ENCODE peak calls at places on chromosome 4, in eight cellular contexts. O is stimulated activated CD4-positive, alpha-beta T cell treated with anti-CD3 and anti-CD28 coated beads, Interleukin-2, amount 100 ng/mL, for 24 hours; J is effector CD4-positive, alpha-beta T cell; P is esophagus squamous epithelium; I is activated T-cell treated with anti-CD3 and anti-CD28 coated beads for 48 hours; T is posterior cingulate gyrus; B is amniotic epithelial cell; H is left kidney. A is an unnamed sample.

GRCh38 chr4:1417522-1418390 is 11.5 kb upstream of the NKX1-1 start:
- DNase-seq in O (no peak), J (no peak), H (no peak), T (no peak), P (no peak), B (no peak), I (no peak), A (no peak)

GRCh38 chr4:680931-681645 is 6.7 kb downstream of the MYL5 start:
- DNase-seq in I (peak; percentile 45), T (no peak), P (no peak), O (peak; percentile 56), J (no peak), B (no peak), H (peak; percentile 81), A (no peak)

GRCh38 chr4:163738521-163738920 is 244.0 kb downstream of the TMA16 start:
- DNase-seq in J (no peak), T (no peak), P (no peak), B (no peak), H (no peak), O (no peak), I (no peak), A (no peak)

GRCh38 chr4:3476936-3477749 is 14.0 kb downstream of the DOK7 start:
- DNase-seq in T (no peak), B (no peak), P (no peak), J (no peak), O (no peak), H (no peak), I (no peak), A (no peak)

GRCh38 chr4:4985844-4986243 is 33.4 kb downstream of the CYTL1 start:
- DNase-seq in I (no peak), P (no peak), O (no peak), T (no peak), B (no peak), H (no peak), J (no peak), A (no peak)

GRCh38 chr4:114378306-114378903 is 220.2 kb upstream of the UGT8 start:
- DNase-seq in B (no peak), P (no peak), J (no peak), H (peak; percentile 25), T (no peak), O (no peak), I (no peak), A (no peak)

GRCh38 chr4:6468376-6468775 is 4.0 kb downstream of the PPP2R2C start:
- DNase-seq in J (no peak), B (no peak), I (no peak), T (no peak), P (no peak), O (no peak), H (no peak), A (no peak)

GRCh38 chr4:133618963-133619362 is 469.9 kb downstream of the PCDH10 start:
- DNase-seq in I (no peak), H (no peak), T (no peak), P (no peak), B (no peak), O (no peak), J (no peak), A (no peak)

GRCh38 chr4:44149242-44149641 is 299.4 kb downstream of the KCTD8 start:
- DNase-seq in O (no peak), H (no peak), B (no peak), J (no peak), I (no peak), T (no peak), P (no peak), A (no peak)

GRCh38 chr4:110615366-110616161 is 7.3 kb downstream of the PITX2 start:
- DNase-seq in H (peak; percentile 57), P (no peak), O (no peak), I (no peak), T (no peak), B (peak; percentile 54), J (no peak), A (no peak)

GRCh38 chr4:102778720-102779119 is 18.0 kb upstream of the MANBA start:
- DNase-seq in T (no peak), J (no peak), B (no peak), O (no peak), H (peak; percentile 48), P (no peak), I (no peak), A (no peak)

GRCh38 chr4:183129675-183130074 is 30.6 kb downstream of the WWC2 start:
- DNase-seq in T (no peak), P (no peak), I (no peak), J (no peak), O (no peak), H (no peak), B (no peak), A (no peak)

GRCh38 chr4:100312615-100313355 is 122.5 kb upstream of the DDIT4L start:
- DNase-seq in B (no peak), J (no peak), P (no peak), H (no peak), O (no peak), I (no peak), T (no peak), A (no peak)

GRCh38 chr4:176034498-176034897 is 31.1 kb upstream of the WDR17 start:
- DNase-seq in J (no peak), T (no peak), H (peak; percentile 52), I (no peak), O (no peak), P (no peak), B (peak; percentile 61), A (no peak)

GRCh38 chr4:47746122-47746521 is 91.7 kb downstream of the CORIN start:
- DNase-seq in B (peak; percentile 4), H (no peak), I (no peak), T (no peak), P (no peak), J (no peak), O (no peak), A (no peak)

GRCh38 chr4:114615435-114615834 is 16.8 kb downstream of the UGT8 start:
- DNase-seq in P (no peak), H (peak; percentile 75), I (no peak), T (no peak), B (no peak), J (no peak), O (no peak), A (no peak)

GRCh38 chr4:184959786-184960185 is 58.5 kb upstream of the HELT start:
- DNase-seq in J (no peak), H (no peak), B (no peak), O (no peak), T (no peak), P (no peak), I (no peak), A (no peak)

GRCh38 chr4:106136777-106137331 is 179.2 kb downstream of the TBCK start:
- DNase-seq in O (no peak), T (no peak), P (no peak), H (no peak), B (no peak), J (no peak), I (no peak), A (no peak)

GRCh38 chr4:148354186-148354585 is 88.0 kb downstream of the NR3C2 start:
- DNase-seq in J (no peak), P (no peak), B (no peak), I (no peak), O (no peak), H (no peak), T (no peak), A (no peak)

GRCh38 chr4:87896020-87896621 is 63.4 kb downstream of the MEPE start:
- DNase-seq in T (no peak), J (no peak), I (peak; percentile 7), P (no peak), O (no peak), H (peak; percentile 52), B (peak; percentile 75), A (no peak)

GRCh38 chr4:7295917-7296660 is 103.8 kb downstream of the SORCS2 start:
- DNase-seq in H (no peak), O (no peak), J (no peak), P (no peak), B (peak; percentile 12), T (peak; percentile 73), I (peak; percentile 2), A (no peak)

GRCh38 chr4:148800943-148801342 is 358.7 kb upstream of the NR3C2 start:
- DNase-seq in J (no peak), O (no peak), T (no peak), I (no peak), P (no peak), B (no peak), H (no peak), A (no peak)

GRCh38 chr4:92344216-92344615 is 40.5 kb downstream of the GRID2 start:
- DNase-seq in O (no peak), J (no peak), B (no peak), I (no peak), T (no peak), P (no peak), H (no peak), A (no peak)

GRCh38 chr4:147760176-147760575 is 28.3 kb downstream of the ARHGAP10 start:
- DNase-seq in I (no peak), P (no peak), J (no peak), H (no peak), T (no peak), B (no peak), O (no peak), A (no peak)

GRCh38 chr4:12724520-12724919 is 759.6 kb downstream of the RAB28 start:
- DNase-seq in B (no peak), O (no peak), J (no peak), H (peak; percentile 26), T (no peak), P (no peak), I (no peak), A (no peak)

GRCh38 chr4:7957113-7957656 is 17.5 kb upstream of the AFAP1 start:
- DNase-seq in O (no peak), J (no peak), P (no peak), T (no peak), H (no peak), B (no peak), I (no peak), A (no peak)

GRCh38 chr4:2817701-2818350 is 24.9 kb downstream of the SH3BP2 start:
- DNase-seq in B (no peak), I (no peak), H (peak; percentile 85), O (no peak), P (no peak), J (no peak), T (no peak), A (no peak)

GRCh38 chr4:182917182-182918043 is at the start of gene DCTD:
- DNase-seq in B (peak; percentile 56), T (peak; percentile 62), J (peak; percentile 62), I (peak; percentile 79), H (peak; percentile 89), O (peak; percentile 80), P (peak; percentile 26), A (peak; percentile 16)

GRCh38 chr4:2598661-2599654 is 62.5 kb downstream of the FAM193A start:
- DNase-seq in I (no peak), P (no peak), J (no peak), O (no peak), B (no peak), T (no peak), H (peak; percentile 54), A (no peak)

GRCh38 chr4:6357476-6357875 is 87.8 kb downstream of the WFS1 start:
- DNase-seq in J (no peak), I (no peak), H (no peak), B (no peak), P (no peak), T (no peak), O (no peak), A (no peak)

GRCh38 chr4:158176776-158177175 is 4.0 kb upstream of the GASK1B start:
- DNase-seq in T (no peak), H (no peak), J (no peak), B (no peak), I (no peak), O (no peak), P (no peak), A (no peak)

GRCh38 chr4:184961693-184962092 is 56.6 kb upstream of the HELT start:
- DNase-seq in H (peak; percentile 59), T (no peak), I (no peak), P (no peak), B (no peak), J (no peak), O (no peak), A (no peak)

GRCh38 chr4:185744127-185744865 is 67.7 kb downstream of the SORBS2 start:
- DNase-seq in I (no peak), J (no peak), T (no peak), P (no peak), O (no peak), B (no peak), H (no peak), A (no peak)

GRCh38 chr4:157220026-157220881 is at the start of gene GRIA2:
- DNase-seq in O (no peak), P (no peak), I (peak; percentile 8), H (peak; percentile 96), B (peak; percentile 45), J (no peak), T (peak; percentile 62), A (no peak)